ENCODE peak calls at places on chromosomes 2 and 18, in five cellular contexts. A, K, O, G and R are unnamed samples.

GRCh38 chr18:9838144-9838877 is 47.5 kb upstream of the TXNDC2 start:
- DNase-seq in O (no peak), K (peak; percentile 85), G (no peak), A (no peak), R (no peak)

GRCh38 chr2:157281316-157281715 is 23.8 kb downstream of the GALNT5 start:
- DNase-seq in A (no peak), O (no peak), K (no peak), G (no peak), R (no peak)

GRCh38 chr2:212777020-212777491 is 238.5 kb upstream of the ERBB4 start:
- DNase-seq in O (peak; percentile 13), G (no peak), K (peak; percentile 77), A (no peak), R (peak; percentile 20)

GRCh38 chr18:74520096-74520833 is 14.0 kb upstream of the CNDP1 start:
- DNase-seq in O (no peak), G (no peak), K (no peak), A (no peak), R (no peak)

GRCh38 chr18:48194787-48195186 is 214.4 kb downstream of the ZBTB7C start:
- DNase-seq in G (no peak), A (no peak), O (no peak), K (no peak), R (no peak)

GRCh38 chr2:240611601-240612210 is 13.6 kb upstream of the GPR35 start:
- DNase-seq in A (no peak), G (peak; percentile 4), O (no peak), K (no peak), R (no peak)

GRCh38 chr2:64291181-64291580 is 147.0 kb upstream of the PELI1 start:
- DNase-seq in K (no peak), A (no peak), O (no peak), G (no peak), R (no peak)

GRCh38 chr2:133768261-133769021 is 200.2 kb upstream of the NCKAP5 start:
- DNase-seq in G (peak; percentile 68), A (no peak), K (no peak), O (no peak), R (no peak)

GRCh38 chr2:61014805-61015204 is 2.7 kb upstream of the PEX13 start:
- DNase-seq in A (no peak), O (no peak), K (no peak), G (no peak), R (no peak)

GRCh38 chr2:133718688-133719201 is 150.5 kb upstream of the NCKAP5 start:
- DNase-seq in O (no peak), G (no peak), K (no peak), A (no peak), R (no peak)

GRCh38 chr2:26462511-26463251 is 15.2 kb downstream of the OTOF start:
- DNase-seq in O (no peak), K (peak; percentile 77), G (peak; percentile 73), A (no peak), R (peak; percentile 24)

GRCh38 chr2:107305966-107306365 is 420.0 kb upstream of the ST6GAL2 start:
- DNase-seq in G (no peak), K (no peak), O (no peak), A (no peak), R (no peak)

GRCh38 chr2:8402222-8402621 is 279.6 kb upstream of the ID2 start:
- DNase-seq in A (no peak), O (no peak), K (no peak), G (no peak), R (no peak)

GRCh38 chr18:64639536-64639935 is 490.6 kb upstream of the LINC00305 start:
- DNase-seq in A (no peak), O (no peak), K (no peak), G (no peak), R (no peak)

GRCh38 chr2:200483729-200484198 is 26.1 kb downstream of the KCTD18 start:
- DNase-seq in G (peak; percentile 85), O (no peak), K (peak; percentile 78), A (no peak), R (peak; percentile 8)

GRCh38 chr18:73153271-73153670 is 285.5 kb upstream of the NETO1 start:
- DNase-seq in A (no peak), K (no peak), G (no peak), O (no peak), R (no peak)

GRCh38 chr2:156356006-156356764 is 23.7 kb upstream of the NR4A2 start:
- DNase-seq in K (no peak), A (no peak), G (no peak), O (no peak), R (no peak)

GRCh38 chr2:43332653-43333052 is 106.2 kb upstream of the ZFP36L2 start:
- DNase-seq in G (no peak), K (no peak), A (no peak), O (no peak), R (no peak)
- H3K4me3 ChIP-seq in G (no peak overlapping the region), K (no peak overlapping the region), A (no peak overlapping the region), O (no peak overlapping the region), R (no peak overlapping the region)

DNA sequence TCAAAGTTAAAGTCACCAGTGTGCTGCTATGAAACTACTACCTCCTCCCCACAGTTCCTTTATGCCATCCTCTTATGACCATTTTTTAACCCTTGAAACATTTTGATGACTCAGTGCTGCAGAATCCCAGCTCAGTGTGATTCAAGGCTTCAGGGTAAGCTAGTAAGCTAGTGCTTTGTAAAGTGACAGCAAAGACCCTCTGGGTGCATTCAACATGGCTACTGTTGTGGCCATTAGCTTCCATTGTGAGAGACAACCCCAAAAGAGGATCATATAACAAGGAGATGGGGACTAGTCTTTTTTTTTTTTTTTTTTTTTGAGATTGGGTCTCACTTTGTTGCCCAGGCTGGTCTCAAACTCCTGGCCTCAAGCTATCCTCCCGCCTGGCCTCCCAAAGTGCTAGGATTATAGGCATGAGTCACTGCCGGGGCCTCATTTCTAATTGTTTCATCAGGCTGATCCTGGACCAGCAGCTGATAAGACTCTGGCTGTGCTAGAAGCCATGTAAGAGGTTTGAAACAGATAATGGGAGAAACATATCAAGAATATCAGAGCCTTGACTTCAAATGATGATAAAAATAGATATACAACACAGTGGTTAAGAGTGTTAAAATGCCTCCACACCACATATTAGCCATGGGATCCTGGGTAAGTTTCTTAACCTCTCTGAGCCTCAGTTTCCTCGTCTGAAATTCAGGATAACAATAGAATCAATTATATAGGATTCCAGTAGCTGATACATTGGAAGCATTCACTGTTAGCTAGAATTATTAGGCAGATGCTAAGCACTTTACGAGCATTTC is 65.7 kb upstream of the RTN4 start:
- DNase-seq in G (no peak), A (no peak), O (no peak), K (no peak), R (no peak)
- H3K4me1 ChIP-seq in G (no peaks in the 10 kb centered on the region), A (no peaks in the 10 kb centered on the region), O (no peaks in the 10 kb centered on the region), K (peaks cover 26% of the 10 kb centered on the region), R (peaks cover 47% of the 10 kb centered on the region)

GRCh38 chr18:45993441-45993840 is 26.3 kb upstream of the EPG5 start:
- DNase-seq in G (no peak), O (no peak), A (no peak), K (no peak), R (no peak)
- H3K4me3 ChIP-seq in G (no peak overlapping the region), O (no peak overlapping the region), A (no peak overlapping the region), K (no peak overlapping the region), R (no peak overlapping the region)

GRCh38 chr18:77103181-77103875 is 29.3 kb downstream of the MBP start:
- DNase-seq in G (no peak), O (no peak), A (no peak), K (no peak), R (no peak)

GRCh38 chr18:77105680-77106079 is 26.9 kb downstream of the MBP start:
- DNase-seq in O (no peak), K (no peak), A (no peak), G (no peak), R (no peak)

GRCh38 chr18:77105021-77105420 is 27.6 kb downstream of the MBP start:
- DNase-seq in K (no peak), G (no peak), A (no peak), O (no peak), R (no peak)

GRCh38 chr18:77102246-77103040 is 30.1 kb downstream of the MBP start:
- DNase-seq in A (no peak), O (peak; percentile 66), K (no peak), G (no peak), R (no peak)

DNA sequence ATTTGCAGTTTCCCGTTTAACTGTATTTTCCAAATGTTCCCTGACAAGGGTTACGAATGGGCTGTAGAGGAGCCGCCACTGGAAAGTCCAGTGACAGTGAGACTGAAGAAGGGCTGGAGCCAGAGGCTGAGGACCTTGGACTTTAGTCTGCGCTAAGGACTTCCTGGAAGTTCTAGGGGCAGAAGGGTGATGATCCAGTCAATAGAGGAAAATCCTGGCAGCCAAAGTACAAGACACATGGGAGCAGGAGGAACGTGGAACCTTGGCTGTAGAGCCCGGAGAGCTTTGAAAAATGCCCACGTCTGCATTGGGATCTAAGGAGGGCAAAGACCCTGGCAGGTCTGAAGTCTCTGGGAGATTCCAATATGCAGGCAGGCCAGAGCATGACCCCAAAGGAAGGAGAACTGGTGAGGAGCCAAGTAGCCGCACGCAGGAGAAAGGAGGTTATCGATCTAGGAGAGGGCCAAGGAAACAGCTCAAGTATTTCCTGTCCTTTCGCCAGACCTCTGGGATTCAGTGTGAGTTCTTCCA is 28.5 kb downstream of the MBP start:
- DNase-seq in G (no peak), O (no peak), A (no peak), K (no peak), R (no peak)
- H3K4me1 ChIP-seq in G (peaks cover 17% of the 10 kb centered on the region), O (peaks cover 99% of the 10 kb centered on the region), A (peaks cover 97% of the 10 kb centered on the region), K (peaks cover 11% of the 10 kb centered on the region), R (no peaks in the 10 kb centered on the region)

DNA sequence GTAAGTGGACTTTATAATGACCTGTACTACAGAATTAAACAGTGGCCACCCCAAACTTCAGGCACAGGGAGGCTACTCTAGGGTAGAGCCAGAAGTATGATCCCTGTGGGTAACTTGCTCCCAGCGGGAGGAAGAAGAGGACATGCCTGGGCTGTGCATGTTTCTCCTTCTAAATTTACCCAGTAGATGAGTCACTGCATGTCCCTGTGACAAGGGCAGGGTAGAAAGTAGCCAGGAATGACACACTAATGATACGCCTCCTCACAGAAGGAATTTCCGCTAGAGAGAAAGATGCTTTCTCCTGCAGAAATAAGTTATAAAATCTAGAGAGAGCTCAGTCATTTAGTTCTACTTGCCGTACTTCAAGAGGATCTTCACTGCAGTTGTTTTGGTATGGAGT is 7.5 kb downstream of the ACYP2 start:
- DNase-seq in O (no peak), G (no peak), K (no peak), A (no peak), R (no peak)
- H3K4me3 ChIP-seq in O (no peak overlapping the region), G (no peak overlapping the region), K (no peak overlapping the region), A (no peak overlapping the region), R (no peak overlapping the region)